ENCODE peak calls at places on chromosomes 6 and 20, in five cellular contexts. Z is heart left ventricle, H is stomach, Y is Peyer's patch, L is gastrocnemius medialis. G is an unnamed sample.
A peak's percentile ranks its signal among the peaks of the same experiment; 100 is the strongest.

GRCh38 chr20:17605131-17605660 is 35.3 kb downstream of the DSTN start:
- DNase-seq in L (no peak), Z (no peak), Y (no peak), H (peak; percentile 74), G (no peak)

GRCh38 chr20:54475334-54476287 is at the start of gene DOK5:
- DNase-seq in Z (peak; percentile 66), L (peak; percentile 15), H (no peak), Y (no peak), G (no peak)

GRCh38 chr6:166275714-166276166 is 32.5 kb downstream of the PRR18 start:
- DNase-seq in L (no peak), Z (peak; percentile 67), H (peak; percentile 82), Y (peak; percentile 83), G (peak; percentile 32)

GRCh38 chr20:10603971-10604864 is 69.6 kb downstream of the JAG1 start:
- DNase-seq in H (no peak), L (peak; percentile 48), Z (peak; percentile 42), Y (no peak), G (no peak)

GRCh38 chr6:78513856-78514255 is 353.5 kb upstream of the IRAK1BP1 start:
- DNase-seq in H (no peak), L (no peak), Z (no peak), Y (no peak), G (no peak)

GRCh38 chr20:58583141-58583540 is 67.9 kb upstream of the APCDD1L start:
- DNase-seq in Z (no peak), L (no peak), Y (no peak), H (no peak), G (no peak)

GRCh38 chr20:15395457-15395856 is 1058.0 kb upstream of the FLRT3 start:
- DNase-seq in Z (no peak), H (no peak), Y (no peak), L (no peak), G (no peak)

GRCh38 chr20:14444106-14444505 is 106.7 kb upstream of the FLRT3 start:
- DNase-seq in L (no peak), Z (no peak), Y (no peak), H (no peak), G (no peak)

GRCh38 chr6:71190809-71191208 is 97.8 kb upstream of the OGFRL1 start:
- DNase-seq in Z (no peak), Y (no peak), H (no peak), L (no peak), G (no peak)

GRCh38 chr6:146339716-146340115 is 203.9 kb upstream of the RAB32 start:
- DNase-seq in H (no peak), Z (no peak), Y (no peak), L (no peak), G (no peak)

GRCh38 chr20:7285918-7286556 is 518.6 kb downstream of the BMP2 start:
- DNase-seq in Z (peak; percentile 59), Y (peak; percentile 55), H (peak; percentile 79), L (peak; percentile 31), G (peak; percentile 74)

GRCh38 chr20:8557711-8558110 is 425.6 kb downstream of the PLCB1 start:
- DNase-seq in L (no peak), H (no peak), Z (no peak), Y (no peak), G (no peak)

GRCh38 chr20:54340206-54340605 is 132.3 kb downstream of the PFDN4 start:
- DNase-seq in H (peak; percentile 55), L (no peak), Z (no peak), Y (no peak), G (no peak)

GRCh38 chr6:170081556-170081955 is 209.3 kb downstream of the DLL1 start:
- DNase-seq in H (no peak), Z (peak; percentile 12), Y (no peak), L (no peak), G (no peak)

GRCh38 chr6:161409353-161409752 is 135.5 kb upstream of the AGPAT4 start:
- DNase-seq in L (no peak), Y (no peak), H (no peak), Z (no peak), G (no peak)

GRCh38 chr6:111764238-111765182 is 108.7 kb downstream of the FYN start:
- DNase-seq in Z (no peak), L (no peak), Y (no peak), H (no peak), G (no peak)

GRCh38 chr6:109349419-109349987 is 32.8 kb downstream of the CD164 start:
- DNase-seq in L (peak; percentile 29), Y (peak; percentile 66), Z (no peak), H (peak; percentile 73), G (no peak)

GRCh38 chr6:4928426-4928825 is 75.4 kb downstream of the RPP40 start:
- DNase-seq in Z (no peak), L (no peak), Y (no peak), H (no peak), G (no peak)

GRCh38 chr20:37968726-37969401 is 64.4 kb downstream of the TTI1 start:
- DNase-seq in Y (no peak), H (no peak), L (no peak), Z (no peak), G (no peak)

GRCh38 chr6:23823421-23823820 is 302.6 kb upstream of the NRSN1 start:
- DNase-seq in H (no peak), L (no peak), Y (no peak), Z (no peak), G (no peak)

GRCh38 chr20:46117704-46118467 is at the start of gene CD40:
- DNase-seq in Y (peak; percentile 85), Z (peak; percentile 90), L (peak; percentile 72), H (peak; percentile 86), G (peak; percentile 96)

GRCh38 chr6:38178584-38178886 is 359.0 kb downstream of the ZFAND3 start:
- DNase-seq in L (no peak), Z (no peak), Y (no peak), H (no peak), G (no peak)

GRCh38 chr20:62716198-62716940 is 7.7 kb downstream of the NTSR1 start:
- DNase-seq in L (no peak), Y (no peak), Z (no peak), H (no peak), G (no peak)

GRCh38 chr6:42981866-42982265 is 2.5 kb upstream of the PPP2R5D start:
- DNase-seq in Y (no peak), H (no peak), Z (no peak), L (no peak), G (no peak)

GRCh38 chr6:69953491-69953890 is 87.1 kb downstream of the COL19A1 start:
- DNase-seq in Y (no peak), H (no peak), L (no peak), Z (no peak), G (no peak)

GRCh38 chr6:99818161-99818560 is 175.9 kb downstream of the MCHR2 start:
- DNase-seq in H (no peak), Y (no peak), Z (no peak), L (no peak), G (no peak)

GRCh38 chr6:166643907-166644590 is 17.0 kb upstream of the RPS6KA2 start:
- DNase-seq in Y (no peak), L (no peak), Z (no peak), H (no peak), G (no peak)

GRCh38 chr6:44266347-44266746 is 996 bp upstream of the NFKBIE start:
- DNase-seq in H (no peak), L (no peak), Y (peak; percentile 23), Z (no peak), G (no peak)
- H3K4me3 ChIP-seq in H (no peak overlapping the region), L (no peak overlapping the region), Y (no peak overlapping the region), Z (no peak overlapping the region), G (no peak overlapping the region)

GRCh38 chr6:35919085-35919826 is 1.6 kb downstream of the SRPK1 start:
- DNase-seq in Z (no peak), H (no peak), Y (no peak), L (no peak), G (no peak)

GRCh38 chr6:35916056-35916455 is 4.8 kb downstream of the SRPK1 start:
- DNase-seq in Z (no peak), L (no peak), H (no peak), Y (no peak), G (no peak)

GRCh38 chr6:35922139-35922554 is 1.2 kb upstream of the SRPK1 start:
- DNase-seq in Z (no peak), Y (no peak), L (no peak), H (no peak), G (no peak)

GRCh38 chr6:35920793-35921732 is at the start of gene SRPK1:
- DNase-seq in Z (peak; percentile 91), L (peak; percentile 84), Y (peak; percentile 95), H (peak; percentile 93), G (peak; percentile 96)

DNA sequence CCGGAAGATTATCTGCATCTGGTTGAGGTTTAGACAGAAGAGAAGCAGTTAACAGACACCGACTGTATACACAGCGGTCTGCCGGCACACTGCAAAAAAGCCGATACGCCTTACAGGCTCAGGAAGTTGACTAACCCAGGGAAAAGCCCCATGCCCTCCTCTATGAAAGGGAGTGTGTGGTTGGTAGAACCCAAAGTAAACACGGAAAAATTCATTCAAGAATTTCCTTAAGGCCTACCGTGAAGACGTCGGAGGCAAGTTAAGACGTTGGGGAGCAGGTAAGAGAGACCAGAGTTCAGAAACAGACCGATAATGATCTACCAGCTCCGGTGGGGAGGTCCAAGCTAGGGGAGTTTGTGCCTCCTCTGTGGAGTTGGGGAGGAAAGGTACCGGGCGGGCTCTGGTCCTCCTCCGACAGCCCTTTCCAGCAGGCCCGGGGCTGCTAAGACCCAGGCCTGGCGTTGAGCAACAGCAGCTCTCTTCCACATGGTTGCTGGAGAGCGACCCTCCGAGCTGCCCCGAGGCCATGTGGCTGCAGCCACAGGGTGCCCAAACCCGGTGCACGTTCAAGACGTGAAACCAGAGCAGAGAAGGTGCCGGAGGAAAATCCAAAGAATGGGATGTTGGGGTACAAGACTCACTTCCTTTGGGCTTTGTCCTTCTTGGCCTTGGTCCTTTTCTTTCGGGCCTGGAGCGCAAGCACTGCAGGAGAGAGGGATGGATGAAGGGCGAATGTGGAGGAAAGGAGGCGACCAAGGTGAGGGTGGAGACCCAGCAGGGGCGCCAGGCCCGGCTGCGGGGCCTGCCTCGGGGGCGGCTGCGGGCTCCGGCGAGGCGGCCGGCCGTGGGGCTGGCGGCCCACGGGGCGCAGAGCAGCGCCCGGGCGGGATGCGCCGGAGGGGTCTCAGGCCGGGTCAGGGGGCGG is 809 bp downstream of the SRPK1 start:
- DNase-seq in H (peak; percentile 56), Y (peak; percentile 63), Z (peak; percentile 20), L (no peak), G (no peak)
- TF ChIP-seq POLR2A in H (no peak), Y (no peak), Z (no peak), L (no peak), G (no peak)

GRCh38 chr6:51976374-51976773 is 111.0 kb downstream of the PKHD1 start:
- DNase-seq in L (no peak), Y (no peak), Z (no peak), H (no peak), G (no peak)
- TF ChIP-seq CTCF in L (no peak), Y (no peak), Z (no peak), H (no peak), G (no peak)

GRCh38 chr6:147577466-147577865 is 69.0 kb downstream of the SAMD5 start:
- DNase-seq in Y (no peak), L (no peak), H (no peak), Z (no peak), G (no peak)
- H3K4me3 ChIP-seq in Y (no peak overlapping the region), L (no peak overlapping the region), H (no peak overlapping the region), Z (no peak overlapping the region), G (no peak overlapping the region)

GRCh38 chr6:93751969-93752368 is 332.6 kb upstream of the EPHA7 start:
- DNase-seq in Z (no peak), Y (no peak), H (no peak), L (no peak), G (no peak)
- TF ChIP-seq POLR2A in Z (no peak), Y (no peak), H (no peak), L (no peak), G (no peak)

G was measured in lower leg skin.